ENCODE peak calls at places on chromosomes 3 and 15, in six cellular contexts. L is GM23338, Y is AG04450, S is tibial nerve, V is coronary artery, O is spleen. P is an unnamed sample.

GRCh38 chr3:167740961-167741587 is 5.6 kb downstream of the SERPINI1 start:
- DNase-seq in L (peak), Y (no peak), S (no peak), V (no peak), O (no peak), P (no peak)

GRCh38 chr3:158918008-158918407 is 116.2 kb downstream of the MFSD1 start:
- DNase-seq in L (peak), Y (no peak), S (no peak), V (no peak), O (no peak), P (peak)

GRCh38 chr15:101684384-101684783 is 32.2 kb upstream of the TM2D3 start:
- DNase-seq in L (no peak), Y (peak), S (no peak), V (no peak), O (no peak), P (peak)

GRCh38 chr15:101256756-101257155 is 4.9 kb upstream of the CHSY1 start:
- DNase-seq in L (peak), Y (no peak), S (no peak), V (no peak), O (no peak), P (no peak)

GRCh38 chr15:72285927-72286516 is 13.7 kb upstream of the PARP6 start:
- DNase-seq in L (peak), Y (no peak), S (no peak), V (no peak), O (no peak), P (no peak)

GRCh38 chr3:46908294-46908985 is 30.9 kb downstream of the PTH1R start:
- DNase-seq in L (no peak), Y (no peak), S (peak), V (no peak), O (peak), P (peak)

GRCh38 chr3:143831208-143831607 is 17.1 kb downstream of the SLC9A9 start:
- DNase-seq in L (no peak), Y (no peak), S (no peak), V (no peak), O (no peak), P (no peak)

GRCh38 chr15:91471410-91471993 is 371.4 kb downstream of the SV2B start:
- DNase-seq in L (no peak), Y (peak), S (no peak), V (no peak), O (no peak), P (no peak)

GRCh38 chr15:100105101-100105500 is 236.7 kb downstream of the ADAMTS17 start:
- DNase-seq in L (no peak), Y (no peak), S (no peak), V (no peak), O (peak), P (no peak)

GRCh38 chr3:196636369-196637349 is 2.8 kb upstream of the NRROS start:
- DNase-seq in L (no peak), Y (no peak), S (no peak), V (no peak), O (peak), P (no peak)

GRCh38 chr3:106401666-106402319 is 533.0 kb upstream of the CBLB start:
- DNase-seq in L (no peak), Y (no peak), S (no peak), V (no peak), O (no peak), P (no peak)

GRCh38 chr15:38650936-38651327 is 86.3 kb upstream of the RASGRP1 start:
- DNase-seq in L (no peak), Y (no peak), S (no peak), V (no peak), O (no peak), P (no peak)

GRCh38 chr15:77546050-77546501 is 86.6 kb downstream of the LINGO1 start:
- DNase-seq in L (no peak), Y (peak), S (no peak), V (no peak), O (peak), P (peak)

GRCh38 chr3:100913870-100914654 is 79.2 kb downstream of the ABI3BP start:
- DNase-seq in L (no peak), Y (no peak), S (no peak), V (peak), O (no peak), P (no peak)

GRCh38 chr3:16467368-16467767 is 46.1 kb downstream of the RFTN1 start:
- DNase-seq in L (peak), Y (no peak), S (no peak), V (no peak), O (peak), P (no peak)

GRCh38 chr3:130539005-130539404 is 22.0 kb downstream of the COL6A6 start:
- DNase-seq in L (peak), Y (no peak), S (no peak), V (no peak), O (no peak), P (no peak)

GRCh38 chr3:76367281-76367680 is 581.9 kb upstream of the ZNF717 start:
- DNase-seq in L (no peak), Y (peak), S (no peak), V (no peak), O (no peak), P (peak)

GRCh38 chr15:51735611-51736010 is 1.8 kb downstream of the LYSMD2 start:
- DNase-seq in L (no peak), Y (no peak), S (no peak), V (no peak), O (no peak), P (no peak)

GRCh38 chr15:66253643-66254363 is at the start of gene MEGF11:
- DNase-seq in L (peak), Y (no peak), S (no peak), V (no peak), O (no peak), P (no peak)

GRCh38 chr15:74573987-74574386 is 33.0 kb downstream of the ARID3B start:
- DNase-seq in L (no peak), Y (no peak), S (no peak), V (no peak), O (no peak), P (no peak)

GRCh38 chr15:89090791-89091666 is 2.8 kb downstream of the ABHD2 start:
- DNase-seq in L (no peak), Y (no peak), S (peak), V (peak), O (peak), P (no peak)

GRCh38 chr15:94306700-94307650 is 75.6 kb downstream of the MCTP2 start:
- DNase-seq in L (no peak), Y (no peak), S (no peak), V (no peak), O (no peak), P (no peak)

GRCh38 chr15:32733276-32733675 is 15.5 kb downstream of the GREM1 start:
- DNase-seq in L (no peak), Y (no peak), S (no peak), V (no peak), O (no peak), P (no peak)

GRCh38 chr15:64619880-64620839 is 155.2 kb downstream of the RBPMS2 start:
- DNase-seq in L (no peak), Y (no peak), S (no peak), V (no peak), O (no peak), P (peak)

GRCh38 chr3:99967796-99968195 is 146.5 kb downstream of the FILIP1L start:
- DNase-seq in L (no peak), Y (no peak), S (no peak), V (no peak), O (no peak), P (no peak)

GRCh38 chr3:28349397-28350000 is 875 bp upstream of the AZI2 start:
- DNase-seq in L (no peak), Y (no peak), S (peak), V (no peak), O (no peak), P (peak)

GRCh38 chr3:46629571-46630517 is 17.5 kb downstream of the FAM240A start:
- DNase-seq in L (peak), Y (peak), S (peak), V (no peak), O (peak), P (no peak)

GRCh38 chr3:195270350-195271115 is 426 bp downstream of the XXYLT1 start:
- DNase-seq in L (peak), Y (no peak), S (no peak), V (peak), O (peak), P (no peak)

GRCh38 chr3:196968233-196969000 is at the start of gene PIGZ:
- DNase-seq in L (peak), Y (no peak), S (no peak), V (no peak), O (peak), P (no peak)

DNA sequence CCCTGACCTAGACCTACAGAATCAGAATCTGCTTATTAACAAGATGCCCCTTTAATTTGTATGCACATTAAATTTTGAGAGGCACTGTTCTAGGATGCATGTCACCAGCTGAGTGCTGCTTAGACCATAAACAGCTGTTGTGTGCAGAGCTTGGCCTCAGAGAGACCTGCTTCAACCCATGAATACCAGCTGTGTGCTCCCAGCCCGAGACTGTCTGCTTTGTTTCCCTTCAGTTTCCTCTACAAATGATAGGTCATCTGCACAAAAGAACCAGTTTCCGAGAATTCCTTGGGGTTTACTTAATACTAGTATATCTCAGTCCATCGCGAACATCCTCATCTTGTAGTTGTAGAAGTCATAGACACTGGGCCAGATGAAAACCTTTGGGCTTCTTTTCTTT is 158.5 kb upstream of the PFN2 start:
- DNase-seq in L (no peak), Y (no peak), S (no peak), V (no peak), O (no peak), P (no peak)
- H3K4me3 ChIP-seq in L (no peak), Y (no peak), S (no peak), V (no peak), O (no peak), P (no peak)

GRCh38 chr15:60462027-60462426 is 16.9 kb downstream of the ICE2 start:
- DNase-seq in L (no peak), Y (no peak), S (no peak), V (no peak), O (no peak), P (no peak)
- TF ChIP-seq CTCF in L (no peak), Y (no peak), S (no peak), V (no peak), O (no peak), P (no peak)

GRCh38 chr3:170760174-170760526 is 109.8 kb downstream of the RPL22L1 start:
- DNase-seq in L (no peak), Y (no peak), S (no peak), V (no peak), O (no peak), P (no peak)
- H3K4me3 ChIP-seq in L (no peak), Y (no peak), S (no peak), V (no peak), O (no peak), P (no peak)

DNA sequence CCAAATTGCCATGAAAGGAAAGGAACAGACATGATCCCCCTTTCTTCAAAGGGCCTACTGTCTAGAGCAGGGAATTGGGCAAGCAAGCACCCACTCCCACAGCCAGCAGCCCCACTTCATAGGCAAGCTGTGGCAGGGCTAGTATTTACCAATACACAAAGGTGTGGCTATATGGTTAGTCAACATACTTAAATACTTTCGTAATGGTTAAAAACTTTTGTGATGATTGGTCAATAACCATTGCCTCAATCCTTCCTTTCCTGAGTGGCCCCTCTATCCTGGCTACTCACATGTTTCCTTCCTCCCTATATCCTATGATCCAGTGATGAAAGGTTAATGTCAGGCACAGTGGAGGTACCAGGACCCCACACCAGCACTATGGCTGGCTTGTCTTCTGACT is 30.1 kb upstream of the ARL8B start:
- DNase-seq in L (no peak), Y (no peak), S (no peak), V (no peak), O (no peak), P (no peak)
- TF ChIP-seq CTCF in L (no peak), Y (no peak), S (no peak), V (no peak), O (no peak), P (no peak)

GRCh38 chr15:76339302-76340197 is 3.0 kb downstream of the ISL2 start:
- DNase-seq in L (peak), Y (no peak), S (no peak), V (no peak), O (no peak), P (no peak)

GRCh38 chr15:76337047-76337738 is 620 bp downstream of the ISL2 start:
- DNase-seq in L (peak), Y (no peak), S (no peak), V (no peak), O (no peak), P (no peak)

GRCh38 chr15:76336254-76337046 is at the start of gene ISL2:
- DNase-seq in L (peak), Y (peak), S (no peak), V (no peak), O (peak), P (peak)

GRCh38 chr15:76338555-76339301 is 2.2 kb downstream of the ISL2 start:
- DNase-seq in L (no peak), Y (no peak), S (no peak), V (no peak), O (no peak), P (no peak)

GRCh38 chr15:76337739-76338554 is 1.4 kb downstream of the ISL2 start:
- DNase-seq in L (peak), Y (no peak), S (no peak), V (no peak), O (peak), P (no peak)
- H3K4me3 ChIP-seq in L (peak), Y (peak), S (peak), V (peak), O (peak), P (peak)

DNA sequence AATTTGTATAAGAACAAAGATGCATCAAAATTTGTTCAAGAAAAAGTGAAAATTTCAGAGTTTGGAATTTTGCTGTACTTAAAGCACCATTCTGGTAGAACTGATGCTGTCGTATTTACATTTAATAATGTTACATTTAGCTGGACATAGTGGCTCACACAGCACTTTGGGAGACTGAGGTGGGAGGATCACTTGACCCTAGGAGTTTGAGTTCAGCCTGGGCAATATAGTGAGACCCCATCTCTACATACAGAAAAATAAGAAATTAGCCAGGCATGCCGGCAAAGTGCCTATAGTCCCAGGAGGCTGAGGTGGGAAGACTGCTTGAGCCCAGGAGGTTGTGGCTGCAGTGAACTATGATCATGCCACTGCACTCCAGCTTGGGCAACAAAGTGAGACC is 51.5 kb upstream of the SKIL start:
- DNase-seq in L (no peak), Y (no peak), S (no peak), V (no peak), O (no peak), P (no peak)
- TF ChIP-seq CTCF in L (no peak), Y (no peak), S (no peak), V (no peak), O (no peak), P (no peak)

DNA sequence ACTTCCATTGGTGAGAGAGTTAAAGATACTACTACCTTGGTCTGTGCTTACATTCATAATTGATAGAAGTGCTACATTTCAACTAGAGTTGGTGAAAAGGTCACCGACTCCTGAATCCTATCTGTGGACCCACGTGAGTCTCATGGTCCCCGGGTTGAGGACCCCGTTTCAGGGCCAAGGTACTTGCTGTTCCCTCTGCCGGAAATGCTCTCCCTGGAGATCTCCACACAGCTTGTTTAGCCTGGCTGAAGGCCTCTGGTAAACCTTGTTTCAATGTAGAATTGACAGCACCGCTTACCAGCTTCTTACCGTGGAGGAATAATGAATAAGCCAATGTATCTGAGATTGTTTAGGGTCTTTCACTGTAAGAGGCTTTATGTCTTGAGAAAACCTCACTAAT is 226.0 kb upstream of the GOLGA6L4 start:
- DNase-seq in L (no peak), Y (no peak), S (no peak), V (no peak), O (no peak), P (no peak)
- H3K4me3 ChIP-seq in L (no peak), Y (no peak), S (no peak), V (no peak), O (no peak), P (no peak)

P was measured in AG04449.